ENCODE peak calls at places on chromosome 10, in eight cellular contexts. One of them, this sample, is unnamed.

GRCh38 chr10:132521466-132522102 is 16.0 kb upstream of the INPP5A start:
- DNase-seq in SJSA1: no peak
- DNase-seq in left lung: peak
- DNase-seq in GM23248: no peak
- DNase-seq in T-helper 2 cell: peak
- DNase-seq in progenitor cell of endocrine pancreas: no peak
- DNase-seq in stimulated activated CD4-positive, alpha-beta T cell treated with anti-CD3 and anti-CD28 coated beads, Interleukin-2, amount 100 ng/mL, for 24 hours: no peak
- DNase-seq in body of pancreas: peak
- DNase-seq in this sample: no peak

GRCh38 chr10:3477683-3478082 is 305.1 kb upstream of the PITRM1 start:
- DNase-seq in SJSA1: peak
- DNase-seq in left lung: no peak
- DNase-seq in GM23248: peak
- DNase-seq in T-helper 2 cell: no peak
- DNase-seq in progenitor cell of endocrine pancreas: no peak
- DNase-seq in stimulated activated CD4-positive, alpha-beta T cell treated with anti-CD3 and anti-CD28 coated beads, Interleukin-2, amount 100 ng/mL, for 24 hours: no peak
- DNase-seq in body of pancreas: no peak
- DNase-seq in this sample: no peak

GRCh38 chr10:101563497-101564040 is 24.5 kb downstream of the POLL start:
- DNase-seq in SJSA1: no peak
- DNase-seq in left lung: no peak
- DNase-seq in GM23248: no peak
- DNase-seq in T-helper 2 cell: no peak
- DNase-seq in progenitor cell of endocrine pancreas: no peak
- DNase-seq in stimulated activated CD4-positive, alpha-beta T cell treated with anti-CD3 and anti-CD28 coated beads, Interleukin-2, amount 100 ng/mL, for 24 hours: no peak
- DNase-seq in body of pancreas: no peak
- DNase-seq in this sample: peak

GRCh38 chr10:33005322-33006282 is 47.6 kb upstream of the ITGB1 start:
- DNase-seq in SJSA1: peak
- DNase-seq in left lung: peak
- DNase-seq in GM23248: peak
- DNase-seq in T-helper 2 cell: no peak
- DNase-seq in progenitor cell of endocrine pancreas: peak
- DNase-seq in stimulated activated CD4-positive, alpha-beta T cell treated with anti-CD3 and anti-CD28 coated beads, Interleukin-2, amount 100 ng/mL, for 24 hours: peak
- DNase-seq in body of pancreas: peak
- DNase-seq in this sample: peak

GRCh38 chr10:75788394-75789205 is 357.2 kb downstream of the LRMDA start:
- DNase-seq in SJSA1: no peak
- DNase-seq in left lung: no peak
- DNase-seq in GM23248: peak
- DNase-seq in T-helper 2 cell: no peak
- DNase-seq in progenitor cell of endocrine pancreas: no peak
- DNase-seq in stimulated activated CD4-positive, alpha-beta T cell treated with anti-CD3 and anti-CD28 coated beads, Interleukin-2, amount 100 ng/mL, for 24 hours: no peak
- DNase-seq in body of pancreas: peak
- DNase-seq in this sample: no peak

GRCh38 chr10:72295330-72295910 is 21.7 kb downstream of the DDIT4 start:
- DNase-seq in SJSA1: no peak
- DNase-seq in left lung: no peak
- DNase-seq in GM23248: no peak
- DNase-seq in T-helper 2 cell: no peak
- DNase-seq in progenitor cell of endocrine pancreas: no peak
- DNase-seq in stimulated activated CD4-positive, alpha-beta T cell treated with anti-CD3 and anti-CD28 coated beads, Interleukin-2, amount 100 ng/mL, for 24 hours: no peak
- DNase-seq in body of pancreas: no peak
- DNase-seq in this sample: no peak

GRCh38 chr10:33537066-33537465 is 202.6 kb upstream of the NRP1 start:
- DNase-seq in SJSA1: peak
- DNase-seq in left lung: no peak
- DNase-seq in GM23248: peak
- DNase-seq in T-helper 2 cell: no peak
- DNase-seq in progenitor cell of endocrine pancreas: no peak
- DNase-seq in stimulated activated CD4-positive, alpha-beta T cell treated with anti-CD3 and anti-CD28 coated beads, Interleukin-2, amount 100 ng/mL, for 24 hours: no peak
- DNase-seq in body of pancreas: no peak
- DNase-seq in this sample: no peak

GRCh38 chr10:125836746-125837145 is 13.4 kb downstream of the BCCIP start:
- DNase-seq in SJSA1: no peak
- DNase-seq in left lung: no peak
- DNase-seq in GM23248: no peak
- DNase-seq in T-helper 2 cell: no peak
- DNase-seq in progenitor cell of endocrine pancreas: no peak
- DNase-seq in stimulated activated CD4-positive, alpha-beta T cell treated with anti-CD3 and anti-CD28 coated beads, Interleukin-2, amount 100 ng/mL, for 24 hours: no peak
- DNase-seq in body of pancreas: no peak
- DNase-seq in this sample: no peak

GRCh38 chr10:83539528-83540308 is 599.6 kb upstream of the GHITM start:
- DNase-seq in SJSA1: no peak
- DNase-seq in left lung: no peak
- DNase-seq in GM23248: no peak
- DNase-seq in T-helper 2 cell: no peak
- DNase-seq in progenitor cell of endocrine pancreas: no peak
- DNase-seq in stimulated activated CD4-positive, alpha-beta T cell treated with anti-CD3 and anti-CD28 coated beads, Interleukin-2, amount 100 ng/mL, for 24 hours: no peak
- DNase-seq in body of pancreas: peak
- DNase-seq in this sample: no peak

GRCh38 chr10:28785018-28785417 is 107.7 kb downstream of the BAMBI start:
- DNase-seq in SJSA1: no peak
- DNase-seq in left lung: no peak
- DNase-seq in GM23248: no peak
- DNase-seq in T-helper 2 cell: no peak
- DNase-seq in progenitor cell of endocrine pancreas: no peak
- DNase-seq in stimulated activated CD4-positive, alpha-beta T cell treated with anti-CD3 and anti-CD28 coated beads, Interleukin-2, amount 100 ng/mL, for 24 hours: no peak
- DNase-seq in body of pancreas: no peak
- DNase-seq in this sample: no peak

GRCh38 chr10:49387029-49387428 is 8.9 kb downstream of the DRGX start:
- DNase-seq in SJSA1: peak
- DNase-seq in left lung: no peak
- DNase-seq in GM23248: peak
- DNase-seq in T-helper 2 cell: no peak
- DNase-seq in progenitor cell of endocrine pancreas: no peak
- DNase-seq in stimulated activated CD4-positive, alpha-beta T cell treated with anti-CD3 and anti-CD28 coated beads, Interleukin-2, amount 100 ng/mL, for 24 hours: no peak
- DNase-seq in body of pancreas: no peak
- DNase-seq in this sample: no peak

GRCh38 chr10:15346440-15347141 is 24.5 kb downstream of the FAM171A1 start:
- DNase-seq in SJSA1: no peak
- DNase-seq in left lung: no peak
- DNase-seq in GM23248: peak
- DNase-seq in T-helper 2 cell: no peak
- DNase-seq in progenitor cell of endocrine pancreas: no peak
- DNase-seq in stimulated activated CD4-positive, alpha-beta T cell treated with anti-CD3 and anti-CD28 coated beads, Interleukin-2, amount 100 ng/mL, for 24 hours: no peak
- DNase-seq in body of pancreas: no peak
- DNase-seq in this sample: no peak

GRCh38 chr10:62166331-62167154 is 102.1 kb downstream of the RTKN2 start:
- DNase-seq in SJSA1: no peak
- DNase-seq in left lung: no peak
- DNase-seq in GM23248: peak
- DNase-seq in T-helper 2 cell: no peak
- DNase-seq in progenitor cell of endocrine pancreas: no peak
- DNase-seq in stimulated activated CD4-positive, alpha-beta T cell treated with anti-CD3 and anti-CD28 coated beads, Interleukin-2, amount 100 ng/mL, for 24 hours: no peak
- DNase-seq in body of pancreas: peak
- DNase-seq in this sample: no peak

GRCh38 chr10:79069325-79070090 is 742 bp downstream of the ZMIZ1 start:
- DNase-seq in SJSA1: peak
- DNase-seq in left lung: no peak
- DNase-seq in GM23248: peak
- DNase-seq in T-helper 2 cell: no peak
- DNase-seq in progenitor cell of endocrine pancreas: peak
- DNase-seq in stimulated activated CD4-positive, alpha-beta T cell treated with anti-CD3 and anti-CD28 coated beads, Interleukin-2, amount 100 ng/mL, for 24 hours: peak
- DNase-seq in body of pancreas: peak
- DNase-seq in this sample: peak

GRCh38 chr10:48790740-48791044 is 106.0 kb downstream of the WDFY4 start:
- DNase-seq in SJSA1: no peak
- DNase-seq in left lung: no peak
- DNase-seq in GM23248: no peak
- DNase-seq in T-helper 2 cell: no peak
- DNase-seq in progenitor cell of endocrine pancreas: no peak
- DNase-seq in stimulated activated CD4-positive, alpha-beta T cell treated with anti-CD3 and anti-CD28 coated beads, Interleukin-2, amount 100 ng/mL, for 24 hours: no peak
- DNase-seq in body of pancreas: no peak
- DNase-seq in this sample: no peak

GRCh38 chr10:70478191-70479160 is at the start of gene PALD1:
- DNase-seq in SJSA1: no peak
- DNase-seq in left lung: peak
- DNase-seq in GM23248: peak
- DNase-seq in T-helper 2 cell: no peak
- DNase-seq in progenitor cell of endocrine pancreas: peak
- DNase-seq in stimulated activated CD4-positive, alpha-beta T cell treated with anti-CD3 and anti-CD28 coated beads, Interleukin-2, amount 100 ng/mL, for 24 hours: peak
- DNase-seq in body of pancreas: peak
- DNase-seq in this sample: peak

GRCh38 chr10:11793762-11794479 is 29.2 kb upstream of the PROSER2 start:
- DNase-seq in SJSA1: peak
- DNase-seq in left lung: no peak
- DNase-seq in GM23248: peak
- DNase-seq in T-helper 2 cell: no peak
- DNase-seq in progenitor cell of endocrine pancreas: no peak
- DNase-seq in stimulated activated CD4-positive, alpha-beta T cell treated with anti-CD3 and anti-CD28 coated beads, Interleukin-2, amount 100 ng/mL, for 24 hours: no peak
- DNase-seq in body of pancreas: no peak
- DNase-seq in this sample: no peak